ENCODE peak calls at places on chromosomes 5 and 9, in eight cellular contexts. N is kidney epithelial cell; S is GM10248; T is CD8-positive, alpha-beta T cell; L is ovary; Y is H9; B is suprapubic skin; G is upper lobe of left lung. K is an unnamed sample.

GRCh38 chr9:133261103-133261752 is 13.8 kb downstream of the ABO start:
- DNase-seq in N (no peak), S (no peak), T (no peak), L (no peak), Y (no peak), B (no peak), G (no peak), K (no peak)

GRCh38 chr9:111039203-111039907 is 1.1 kb upstream of the LPAR1 start:
- DNase-seq in N (no peak), S (no peak), T (no peak), L (peak; percentile 17), Y (peak; percentile 48), B (no peak), G (no peak), K (peak; percentile 13)

GRCh38 chr5:142915840-142916424 is 145.8 kb downstream of the ARHGAP26 start:
- DNase-seq in N (no peak), S (peak; percentile 48), T (no peak), L (no peak), Y (peak; percentile 75), B (no peak), G (no peak), K (peak; percentile 31)

GRCh38 chr5:40429258-40430111 is 250.2 kb upstream of the PTGER4 start:
- DNase-seq in N (no peak), S (no peak), T (no peak), L (no peak), Y (no peak), B (no peak), G (no peak), K (no peak)

GRCh38 chr9:106697390-106697789 is 165.6 kb upstream of the ZNF462 start:
- DNase-seq in N (no peak), S (no peak), T (no peak), L (no peak), Y (no peak), B (no peak), G (no peak), K (no peak)

GRCh38 chr5:83472213-83472507 is 616 bp downstream of the VCAN start:
- DNase-seq in N (no peak), S (no peak), T (no peak), L (no peak), Y (no peak), B (no peak), G (no peak), K (no peak)

GRCh38 chr9:20760246-20760901 is 76.3 kb downstream of the FOCAD start:
- DNase-seq in N (no peak), S (no peak), T (no peak), L (no peak), Y (no peak), B (no peak), G (no peak), K (no peak)

GRCh38 chr5:78377056-78377717 is 16.8 kb downstream of the SCAMP1 start:
- DNase-seq in N (no peak), S (no peak), T (no peak), L (no peak), Y (no peak), B (no peak), G (no peak), K (no peak)

GRCh38 chr5:170315154-170315553 is 17.6 kb upstream of the LCP2 start:
- DNase-seq in N (no peak), S (no peak), T (no peak), L (peak; percentile 68), Y (no peak), B (peak; percentile 86), G (peak; percentile 72), K (no peak)

GRCh38 chr5:120457839-120458507 is 6.1 kb upstream of the PRR16 start:
- DNase-seq in N (no peak), S (peak; percentile 44), T (no peak), L (peak; percentile 56), Y (peak; percentile 80), B (peak; percentile 80), G (peak; percentile 78), K (peak; percentile 43)

GRCh38 chr9:71383308-71383707 is 261.9 kb upstream of the TRPM3 start:
- DNase-seq in N (no peak), S (no peak), T (no peak), L (no peak), Y (peak; percentile 30), B (no peak), G (no peak), K (no peak)

GRCh38 chr9:15278290-15278689 is 28.7 kb downstream of the TTC39B start:
- DNase-seq in N (no peak), S (no peak), T (no peak), L (no peak), Y (no peak), B (no peak), G (no peak), K (no peak)

GRCh38 chr5:173288632-173289031 is 39.6 kb downstream of the STC2 start:
- DNase-seq in N (no peak), S (no peak), T (no peak), L (no peak), Y (no peak), B (no peak), G (no peak), K (no peak)

GRCh38 chr9:127904518-127904887 is 5.1 kb upstream of the ST6GALNAC6 start:
- DNase-seq in N (no peak), S (no peak), T (no peak), L (peak; percentile 81), Y (peak; percentile 66), B (peak; percentile 67), G (peak; percentile 88), K (no peak)

GRCh38 chr5:94901071-94901979 is 282.9 kb downstream of the SLF1 start:
- DNase-seq in N (peak; percentile 74), S (peak; percentile 8), T (no peak), L (no peak), Y (no peak), B (no peak), G (no peak), K (no peak)

GRCh38 chr9:137668203-137668602 is 49.4 kb downstream of the EHMT1 start:
- DNase-seq in N (no peak), S (no peak), T (no peak), L (no peak), Y (no peak), B (no peak), G (no peak), K (no peak)
- TF ChIP-seq CTCF in N (no peak), S (no peak), T (no peak), L (no peak), Y (no peak), B (no peak), G (no peak), K (no peak)

DNA sequence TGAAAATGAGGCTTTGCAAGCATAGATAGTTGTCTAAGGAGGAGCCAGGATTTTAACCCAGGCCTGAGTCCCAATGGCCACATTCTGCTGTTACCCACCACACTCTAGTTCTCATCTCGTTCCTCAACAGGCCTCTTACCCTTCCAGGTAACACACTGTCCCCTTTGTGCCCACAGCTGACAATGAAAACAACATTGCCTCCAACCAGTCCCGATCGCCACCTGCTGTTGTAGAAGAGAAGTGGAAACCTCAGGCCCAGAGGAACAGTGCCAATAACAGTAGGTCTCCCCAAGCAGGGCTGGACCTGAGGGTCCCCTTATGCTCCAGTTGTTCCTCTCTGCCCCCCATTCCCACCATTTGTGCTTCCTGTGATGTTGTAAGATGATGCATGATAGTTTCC is 30.4 kb downstream of the AMBP start:
- DNase-seq in N (no peak), S (no peak), T (no peak), L (no peak), Y (peak; percentile 52), B (peak; percentile 46), G (peak; percentile 33), K (no peak)
- TF ChIP-seq CTCF in N (peak; percentile 33), S (no peak), T (no peak), L (no peak), Y (peak; percentile 59), B (no peak), G (no peak), K (peak; percentile 43)

GRCh38 chr9:95029720-95030119 is 287.8 kb downstream of the FANCC start:
- DNase-seq in N (no peak), S (no peak), T (no peak), L (no peak), Y (no peak), B (no peak), G (no peak), K (no peak)

GRCh38 chr9:95027914-95028854 is 289.3 kb downstream of the FANCC start:
- DNase-seq in N (no peak), S (no peak), T (no peak), L (no peak), Y (no peak), B (no peak), G (peak; percentile 66), K (no peak)

GRCh38 chr9:95028855-95029219 is 288.7 kb downstream of the FANCC start:
- DNase-seq in N (no peak), S (no peak), T (no peak), L (no peak), Y (no peak), B (no peak), G (no peak), K (no peak)

GRCh38 chr9:95030344-95030743 is 287.2 kb downstream of the FANCC start:
- DNase-seq in N (no peak), S (no peak), T (no peak), L (no peak), Y (no peak), B (no peak), G (no peak), K (no peak)

DNA sequence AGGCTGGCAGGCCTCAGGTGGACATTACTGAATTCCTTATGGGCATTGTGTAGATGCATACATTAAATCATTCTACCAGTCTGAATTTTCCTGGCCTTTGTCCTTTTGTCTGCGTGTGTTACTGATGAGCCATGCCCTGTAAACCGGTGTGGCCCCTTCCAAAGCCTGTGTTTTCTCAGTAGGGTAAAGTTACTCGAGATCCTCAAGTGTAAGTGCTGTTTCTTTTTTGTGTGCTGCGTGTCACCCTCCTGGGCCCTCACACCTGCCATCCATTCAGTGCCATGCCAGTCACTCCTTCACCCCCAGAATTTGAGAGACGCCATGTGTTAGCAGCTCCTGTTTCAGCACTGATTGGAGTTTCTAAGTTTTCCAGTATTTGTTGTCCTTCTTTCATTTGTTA is 288.3 kb downstream of the FANCC start:
- DNase-seq in N (no peak), S (no peak), T (no peak), L (no peak), Y (no peak), B (no peak), G (no peak), K (no peak)
- TF ChIP-seq CTCF in N (no peak), S (no peak), T (no peak), L (no peak), Y (no peak), B (no peak), G (no peak), K (no peak)

DNA sequence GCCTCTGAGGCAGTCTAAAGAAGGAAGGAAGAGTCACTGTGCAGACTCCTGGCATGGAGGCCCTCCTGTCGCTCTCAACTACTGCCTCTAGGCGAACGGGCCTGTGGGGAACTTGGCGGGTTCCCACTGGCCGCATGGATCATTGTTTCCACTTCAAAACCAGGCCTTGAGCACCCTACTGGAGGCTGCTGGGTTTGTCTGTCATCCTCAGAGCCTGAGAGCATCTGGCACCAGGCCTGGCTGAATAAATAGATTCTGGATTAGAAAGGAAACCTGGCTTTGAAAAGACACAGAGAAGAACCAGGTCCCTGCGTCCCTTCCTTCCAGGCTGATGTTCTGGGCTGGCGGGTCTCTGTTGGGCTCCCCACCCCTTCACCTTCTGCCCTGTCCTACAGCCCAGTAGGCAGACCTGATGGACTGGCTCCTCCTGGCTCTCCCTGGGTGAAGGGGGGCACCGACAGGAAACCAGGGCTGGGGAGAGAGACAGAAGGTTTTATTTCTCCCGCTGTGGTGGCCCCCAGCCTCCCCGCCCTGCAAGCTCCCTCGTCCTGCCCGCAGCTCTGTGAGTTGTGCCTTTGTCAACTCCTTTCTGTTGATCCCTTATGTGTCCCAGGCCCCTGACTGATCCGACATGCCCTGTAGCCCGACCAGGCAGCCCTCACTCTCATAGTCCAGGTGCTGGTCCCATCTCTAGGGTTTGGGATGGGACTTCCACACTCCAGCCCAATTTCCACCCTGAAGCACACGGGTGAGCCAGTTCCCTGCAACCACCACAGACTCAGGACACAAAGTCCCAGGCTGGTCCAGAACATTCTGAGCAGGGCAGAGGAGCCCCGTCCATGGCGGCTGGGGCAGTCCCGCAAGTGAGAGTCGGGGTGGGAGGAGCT is 50.1 kb downstream of the ADAMTS2 start:
- DNase-seq in N (no peak), S (no peak), T (no peak), L (no peak), Y (no peak), B (peak; percentile 56), G (no peak), K (no peak)
- TF ChIP-seq CTCF in N (no peak), S (no peak), T (no peak), L (no peak), Y (no peak), B (peak; percentile 13), G (no peak), K (no peak)

K was measured in progenitor cell of endocrine pancreas.